ENCODE peak calls at places on chromosomes 12 and 14, in eight cellular contexts. U is tibial artery, L is transverse colon, H is ovary, C is sigmoid colon, Q is GM23248, R is mammary epithelial cell, X is upper lobe of right lung. F is an unnamed sample. For H3K36me3 and H3K4me1, the result is how much of the 10 kb centered on the place peaks cover.

GRCh38 chr12:102513272-102513671 is 32.9 kb upstream of the IGF1 start:
- DNase-seq in X (no peak), R (no peak), L (no peak), Q (no peak), C (no peak), U (no peak), H (no peak), F (no peak)

GRCh38 chr12:22881878-22882277 is 256.9 kb downstream of the ETNK1 start:
- DNase-seq in R (no peak), U (no peak), Q (no peak), C (no peak), L (no peak), X (no peak), H (no peak), F (no peak)

GRCh38 chr12:69431604-69432222 is 38.5 kb upstream of the FRS2 start:
- DNase-seq in X (no peak), L (no peak), R (no peak), C (no peak), Q (no peak), H (no peak), U (no peak), F (no peak)

GRCh38 chr12:69688496-69689427 is 10.3 kb downstream of the BEST3 start:
- DNase-seq in H (peak), Q (peak), C (no peak), U (peak), R (peak), X (no peak), L (peak), F (peak)

GRCh38 chr12:79764641-79765040 is 73.9 kb upstream of the PAWR start:
- DNase-seq in H (no peak), L (no peak), R (no peak), X (no peak), Q (no peak), C (no peak), U (no peak), F (no peak)

GRCh38 chr14:32683679-32684078 is 255.0 kb upstream of the NPAS3 start:
- DNase-seq in Q (no peak), X (no peak), H (no peak), R (no peak), U (no peak), L (no peak), C (no peak), F (no peak)

GRCh38 chr14:53011053-53011462 is 60.2 kb upstream of the FERMT2 start:
- DNase-seq in H (peak), L (peak), C (peak), U (peak), R (peak), Q (peak), X (no peak), F (no peak)

GRCh38 chr12:93302331-93303229 is 75.1 kb upstream of the NUDT4 start:
- DNase-seq in Q (peak), C (no peak), U (no peak), L (no peak), R (peak), X (no peak), H (no peak), F (no peak)

GRCh38 chr14:63039800-63040380 is 5.4 kb downstream of the KCNH5 start:
- DNase-seq in X (no peak), U (no peak), R (peak), Q (peak), L (no peak), C (no peak), H (no peak), F (no peak)

GRCh38 chr12:109811624-109811995 is 21.6 kb downstream of the TRPV4 start:
- DNase-seq in U (no peak), Q (no peak), R (no peak), X (no peak), L (no peak), H (no peak), C (no peak), F (no peak)

GRCh38 chr12:57430931-57431566 is at the start of gene R3HDM2:
- DNase-seq in H (peak), U (peak), C (peak), X (peak), L (peak), Q (peak), R (peak), F (peak)

GRCh38 chr12:52044284-52044983 is 6.8 kb upstream of the NR4A1 start:
- DNase-seq in U (peak), C (peak), X (peak), L (peak), H (peak), R (no peak), Q (peak), F (peak)

GRCh38 chr12:70660620-70661219 is 23.5 kb upstream of the PTPRB start:
- DNase-seq in U (no peak), L (no peak), X (no peak), C (no peak), R (peak), Q (peak), H (no peak), F (no peak)

GRCh38 chr12:68236421-68237059 is 10.9 kb upstream of the IL26 start:
- DNase-seq in R (peak), L (no peak), Q (peak), C (no peak), U (no peak), H (no peak), X (no peak), F (no peak)

GRCh38 chr12:101607894-101608293 is 13.1 kb downstream of the MYBPC1 start:
- DNase-seq in R (no peak), X (no peak), U (no peak), C (no peak), L (no peak), H (no peak), Q (no peak), F (no peak)

GRCh38 chr12:6326316-6326959 is 15.4 kb downstream of the TNFRSF1A start:
- DNase-seq in Q (peak), L (peak), C (peak), U (no peak), X (no peak), H (peak), R (no peak), F (peak)

GRCh38 chr12:112524676-112525425 is 106.1 kb downstream of the PTPN11 start:
- DNase-seq in X (no peak), R (peak), C (no peak), U (no peak), L (no peak), Q (peak), H (no peak), F (peak)

GRCh38 chr12:116368196-116369194 is 91.0 kb upstream of the MED13L start:
- DNase-seq in L (peak), Q (no peak), U (no peak), X (peak), H (no peak), R (no peak), C (no peak), F (peak)

GRCh38 chr14:104980601-104981531 is 2.7 kb upstream of the AHNAK2 start:
- DNase-seq in U (peak), X (no peak), R (no peak), L (no peak), C (peak), H (peak), Q (no peak), F (peak)

GRCh38 chr12:117674763-117675162 is 294.0 kb downstream of the KSR2 start:
- DNase-seq in Q (no peak), U (no peak), C (no peak), R (no peak), X (no peak), L (no peak), H (no peak), F (no peak)

GRCh38 chr14:51219473-51220448 is 20.3 kb upstream of the TMX1 start:
- DNase-seq in U (no peak), H (no peak), R (no peak), X (no peak), C (no peak), L (no peak), Q (peak), F (no peak)

GRCh38 chr12:80622271-80622670 is 85.2 kb upstream of the MYF6 start:
- DNase-seq in X (no peak), U (no peak), L (no peak), H (no peak), Q (peak), R (no peak), C (no peak), F (no peak)

GRCh38 chr12:42776396-42776795 is 186.8 kb upstream of the PRICKLE1 start:
- DNase-seq in Q (no peak), X (no peak), U (no peak), R (no peak), C (no peak), H (no peak), L (no peak), F (no peak)

GRCh38 chr14:99602054-99602787 is 1.8 kb downstream of the CCDC85C start:
- DNase-seq in L (peak), R (no peak), C (peak), U (no peak), Q (peak), H (no peak), X (peak), F (no peak)

GRCh38 chr12:71321130-71321529 is 118.5 kb upstream of the LGR5 start:
- DNase-seq in H (no peak), L (no peak), X (no peak), U (no peak), Q (no peak), C (no peak), R (no peak), F (no peak)

GRCh38 chr12:93292731-93293566 is 84.8 kb upstream of the NUDT4 start:
- DNase-seq in U (no peak), H (no peak), C (no peak), Q (no peak), X (no peak), L (no peak), R (no peak), F (no peak)

GRCh38 chr12:125203145-125203765 is 138.0 kb downstream of the AACS start:
- DNase-seq in L (no peak), X (no peak), U (no peak), Q (peak), C (no peak), R (no peak), H (no peak), F (no peak)

GRCh38 chr12:112096667-112097066 is 11.9 kb downstream of the NAA25 start:
- DNase-seq in Q (peak), C (no peak), X (no peak), H (no peak), L (no peak), R (peak), U (no peak), F (no peak)

GRCh38 chr12:32402170-32402569 is 2.8 kb downstream of the FGD4 start:
- DNase-seq in H (no peak), R (no peak), X (no peak), Q (no peak), U (no peak), C (no peak), L (no peak), F (no peak)

GRCh38 chr12:110253176-110253575 is 27.9 kb upstream of the ATP2A2 start:
- DNase-seq in U (peak), R (no peak), C (peak), L (peak), Q (peak), X (peak), H (peak), F (no peak)

GRCh38 chr14:35285168-35285990 is 6.8 kb upstream of the PSMA6 start:
- DNase-seq in C (no peak), L (no peak), H (no peak), U (no peak), Q (peak), R (peak), X (no peak), F (no peak)

GRCh38 chr14:73059326-73059725 is 992 bp downstream of the RBM25 start:
- DNase-seq in U (no peak), L (no peak), C (no peak), X (no peak), R (no peak), Q (peak), H (no peak), F (no peak)

GRCh38 chr14:40413146-40413545 is 980.9 kb upstream of the FBXO33 start:
- DNase-seq in Q (no peak), H (no peak), X (no peak), C (no peak), L (no peak), U (no peak), R (no peak), F (no peak)

GRCh38 chr14:24171422-24172260 is at the start of gene REC8:
- DNase-seq in C (peak), X (peak), Q (no peak), H (peak), R (no peak), L (peak), U (peak), F (peak)

GRCh38 chr12:47935196-47935595 is 28.2 kb upstream of the TMEM106C start:
- DNase-seq in U (no peak), H (peak), L (no peak), R (no peak), C (peak), X (no peak), Q (peak), F (no peak)

GRCh38 chr14:52075371-52075770 is 6.5 kb upstream of the NID2 start:
- DNase-seq in Q (no peak), L (no peak), R (no peak), X (no peak), C (no peak), U (no peak), H (no peak), F (no peak)

GRCh38 chr14:68283378-68284123 is 464.0 kb downstream of the RAD51B start:
- DNase-seq in X (no peak), C (no peak), L (peak), U (no peak), R (no peak), Q (no peak), H (peak), F (peak)

GRCh38 chr14:63962896-63963295 is 110.1 kb downstream of the SYNE2 start:
- DNase-seq in L (no peak), H (no peak), Q (no peak), U (no peak), C (no peak), X (no peak), R (no peak), F (no peak)

GRCh38 chr12:130920711-130921381 is 32.9 kb upstream of the ADGRD1 start:
- DNase-seq in X (peak), H (peak), U (peak), R (no peak), Q (peak), C (peak), L (peak), F (no peak)

GRCh38 chr12:53214221-53214620 is 7.2 kb upstream of the ITGB7 start:
- DNase-seq in C (no peak), L (no peak), H (no peak), Q (no peak), X (no peak), R (no peak), U (no peak), F (no peak)
- H3K36me3 ChIP-seq in C (under half), L (under half), H (under half), Q (half or more), X (half or more), R (under half), U (half or more), F (under half)

GRCh38 chr14:101019974-101020710 is 116.6 kb upstream of the RTL1 start:
- DNase-seq in R (no peak), X (peak), U (peak), L (peak), C (peak), H (peak), Q (no peak), F (peak)

GRCh38 chr14:101019541-101019940 is 116.0 kb upstream of the RTL1 start:
- DNase-seq in X (peak), C (peak), L (peak), U (peak), R (no peak), Q (no peak), H (peak), F (peak)

GRCh38 chr14:101017806-101018560 is 114.5 kb upstream of the RTL1 start:
- DNase-seq in U (no peak), C (peak), L (peak), X (no peak), R (no peak), Q (no peak), H (no peak), F (peak)

GRCh38 chr14:101017209-101017608 is 113.7 kb upstream of the RTL1 start:
- DNase-seq in H (no peak), X (no peak), Q (peak), C (no peak), U (peak), R (no peak), L (no peak), F (no peak)

DNA sequence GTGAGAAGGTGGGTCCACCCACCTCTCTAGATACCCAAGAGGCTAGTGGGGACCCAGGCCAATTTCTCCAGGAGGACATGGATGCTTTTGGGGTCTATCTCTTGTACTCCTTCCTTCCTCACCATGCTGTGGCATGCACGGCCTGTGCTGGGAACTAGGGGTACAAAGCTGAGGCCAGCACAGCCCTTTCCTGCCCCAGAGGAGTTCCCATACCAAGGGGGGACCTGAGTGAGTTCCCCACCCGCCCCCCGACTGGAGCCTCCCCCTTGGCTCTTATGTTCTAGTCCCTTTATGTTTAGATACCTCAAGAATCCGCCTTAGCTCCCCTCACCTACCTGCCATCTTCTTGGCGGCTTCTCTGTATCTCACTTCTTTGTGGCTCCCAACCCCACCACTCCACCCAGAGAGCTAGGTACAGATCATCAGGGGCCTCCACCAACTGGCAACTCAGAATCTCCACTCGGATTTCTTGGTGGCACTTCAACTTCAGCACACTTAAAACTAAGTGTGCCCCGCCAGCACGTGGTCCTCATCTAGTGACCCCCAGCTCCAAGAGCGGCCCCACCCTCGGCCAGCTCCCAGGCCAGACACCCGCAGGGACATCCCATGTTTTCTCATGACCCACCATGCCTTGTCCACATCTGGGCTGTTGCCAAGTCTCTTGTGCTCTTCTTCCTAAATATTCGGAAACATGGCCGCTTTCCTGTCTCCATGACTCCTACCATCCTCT is 115.2 kb upstream of the RTL1 start:
- DNase-seq in C (peak), R (no peak), X (peak), Q (no peak), U (peak), H (peak), L (peak), F (peak)
- H3K4me1 ChIP-seq in C (under half), R (under half), X (under half), Q (under half), U (under half), H (under half), L (under half), F (under half)

DNA sequence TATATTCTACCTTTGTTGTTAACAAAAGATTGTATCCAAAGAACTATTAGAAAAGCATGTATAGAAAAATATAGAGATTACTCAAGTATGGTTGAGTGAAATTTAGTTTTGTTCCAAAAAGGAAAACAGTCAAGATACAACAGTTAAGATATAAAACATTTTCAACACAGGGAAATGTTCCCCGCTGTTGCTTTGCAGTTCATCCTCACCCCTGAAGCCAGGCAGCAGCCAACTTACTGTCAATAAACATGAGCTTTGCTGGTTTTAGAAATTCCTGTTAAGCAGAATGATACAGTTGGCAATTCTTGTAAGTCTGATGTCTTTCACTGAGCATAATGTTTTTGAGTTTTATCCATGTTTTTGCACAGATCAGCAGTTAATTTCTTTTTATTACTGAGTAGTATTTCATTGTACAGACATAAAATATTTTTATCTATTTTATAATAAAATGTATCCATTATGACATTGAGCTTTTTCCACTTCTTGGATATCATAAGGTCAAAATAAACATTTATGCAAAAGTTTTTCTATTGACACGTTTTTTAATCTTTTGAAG is 1.2 kb upstream of the CLEC2B start:
- DNase-seq in R (no peak), U (no peak), H (peak), L (no peak), Q (peak), C (no peak), X (no peak), F (no peak)
- H3K27ac ChIP-seq in R (peak), U (peak), H (peak), L (peak), Q (peak), C (peak), X (peak), F (peak)

DNA sequence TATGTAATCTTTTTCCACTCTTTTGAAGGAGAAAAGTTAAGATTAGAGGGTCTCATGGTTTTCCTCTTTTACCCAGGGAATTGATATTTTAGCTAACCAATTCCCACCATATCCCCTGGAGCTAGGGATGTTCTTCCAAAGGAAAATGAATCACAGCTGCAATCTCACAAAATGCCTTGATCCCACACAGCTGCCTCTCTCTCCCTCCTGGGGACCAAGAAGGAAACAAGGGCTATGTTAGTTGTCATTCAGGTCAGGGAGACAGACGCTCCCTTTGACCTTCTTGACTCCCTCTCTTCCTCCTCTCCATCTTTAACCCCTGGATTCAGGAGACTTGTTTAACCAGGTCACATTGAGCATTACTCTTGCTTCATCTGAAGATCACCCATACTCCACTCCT is 9.5 kb downstream of the DCN start:
- DNase-seq in C (no peak), R (no peak), H (no peak), X (no peak), U (no peak), L (no peak), Q (no peak), F (no peak)
- H3K36me3 ChIP-seq in C (under half), R (under half), H (under half), X (under half), U (under half), L (under half), Q (under half), F (under half)

GRCh38 chr12:108338915-108339657 is at the start of gene CMKLR1:
- DNase-seq in L (peak), U (peak), H (peak), R (no peak), Q (peak), X (peak), C (peak), F (peak)
- H3K4me1 ChIP-seq in L (under half), U (under half), H (under half), R (under half), Q (under half), X (under half), C (under half), F (under half)

GRCh38 chr14:93965287-93965821 is 11.0 kb downstream of the ASB2 start:
- DNase-seq in H (no peak), R (peak), L (no peak), Q (peak), X (no peak), C (no peak), U (no peak), F (no peak)

GRCh38 chr14:93965968-93966474 is 10.3 kb downstream of the ASB2 start:
- DNase-seq in C (no peak), L (no peak), Q (no peak), R (no peak), U (no peak), H (no peak), X (no peak), F (no peak)

GRCh38 chr14:93970589-93970966 is 5.8 kb downstream of the ASB2 start:
- DNase-seq in R (peak), C (no peak), Q (peak), H (no peak), U (no peak), L (peak), X (no peak), F (peak)

GRCh38 chr14:93969082-93969828 is 7.1 kb downstream of the ASB2 start:
- DNase-seq in X (no peak), L (no peak), U (peak), R (no peak), C (no peak), Q (no peak), H (no peak), F (peak)

GRCh38 chr14:93967637-93968250 is 8.6 kb downstream of the ASB2 start:
- DNase-seq in Q (no peak), U (no peak), R (no peak), C (no peak), X (no peak), H (no peak), L (peak), F (no peak)
- H3K27ac ChIP-seq in Q (no peak), U (peak), R (no peak), C (peak), X (no peak), H (no peak), L (peak), F (no peak)

GRCh38 chr12:121438207-121438606 is 38.3 kb downstream of the RNF34 start:
- DNase-seq in L (no peak), Q (no peak), U (no peak), H (no peak), R (no peak), X (no peak), C (peak), F (no peak)
- H3K36me3 ChIP-seq in L (under half), Q (under half), U (half or more), H (under half), R (under half), X (half or more), C (under half), F (half or more)